ENCODE peak calls at places on chromosomes 3 and 15, in seven cellular contexts. S, O, C, W, K, L and T are unnamed samples.

GRCh38 chr3:106341090-106341489 is 472.3 kb upstream of the CBLB start:
- DNase-seq in S (no peak), O (no peak), W (no peak), C (no peak), L (no peak), K (no peak), T (peak; percentile 58)

GRCh38 chr3:12155833-12156232 is 2.9 kb downstream of the TIMP4 start:
- DNase-seq in W (peak; percentile 87), L (no peak), K (no peak), O (no peak), C (no peak), S (peak; percentile 77), T (peak; percentile 89)

GRCh38 chr3:60202052-60202753 is 1049.0 kb downstream of the FHIT start:
- DNase-seq in S (no peak), O (no peak), L (no peak), C (no peak), K (no peak), W (no peak), T (no peak)

GRCh38 chr3:99902091-99902490 is 84.4 kb downstream of the CMSS1 start:
- DNase-seq in O (no peak), L (no peak), W (peak; percentile 29), K (no peak), S (no peak), C (no peak), T (peak; percentile 25)

GRCh38 chr3:42653560-42654330 is at the start of gene ZBTB47:
- DNase-seq in O (no peak), C (peak; percentile 57), L (no peak), S (peak; percentile 63), W (no peak), K (peak; percentile 41), T (peak; percentile 79)

GRCh38 chr3:148735597-148735996 is 37.9 kb downstream of the AGTR1 start:
- DNase-seq in C (no peak), S (no peak), L (no peak), K (no peak), O (no peak), W (no peak), T (peak; percentile 39)

GRCh38 chr3:192957441-192957951 is 39.8 kb upstream of the MB21D2 start:
- DNase-seq in C (no peak), L (no peak), K (no peak), O (peak; percentile 76), W (peak; percentile 86), S (peak; percentile 47), T (peak; percentile 93)

GRCh38 chr3:25472153-25472552 is 44.1 kb downstream of the RARB start:
- DNase-seq in W (no peak), S (no peak), C (peak; percentile 5), K (no peak), L (no peak), O (no peak), T (no peak)

GRCh38 chr3:149464706-149465328 is 9.7 kb upstream of the TM4SF4 start:
- DNase-seq in S (no peak), W (no peak), K (no peak), O (no peak), C (no peak), L (no peak), T (no peak)

GRCh38 chr3:29144807-29145206 is 136.1 kb upstream of the RBMS3 start:
- DNase-seq in S (peak; percentile 77), O (peak; percentile 34), L (no peak), W (peak; percentile 88), C (no peak), K (peak; percentile 14), T (peak; percentile 61)

GRCh38 chr3:159928071-159928491 is 60.6 kb upstream of the IL12A start:
- DNase-seq in S (no peak), W (no peak), K (no peak), O (no peak), C (no peak), L (no peak), T (peak; percentile 64)

GRCh38 chr15:80492874-80493273 is 88.7 kb downstream of the ARNT2 start:
- DNase-seq in K (no peak), C (no peak), S (no peak), O (no peak), L (no peak), W (no peak), T (no peak)

GRCh38 chr3:67458406-67458805 is 196.0 kb downstream of the SUCLG2 start:
- DNase-seq in C (no peak), K (no peak), W (peak; percentile 51), L (no peak), S (no peak), O (peak; percentile 4), T (no peak)

GRCh38 chr3:140540262-140540661 is 137.6 kb upstream of the TRIM42 start:
- DNase-seq in O (no peak), K (no peak), W (no peak), C (no peak), S (no peak), L (no peak), T (no peak)

GRCh38 chr15:100879461-100880138 is at the start of gene ALDH1A3:
- DNase-seq in K (peak; percentile 56), O (peak; percentile 16), C (no peak), L (no peak), S (no peak), W (no peak), T (peak; percentile 57)

GRCh38 chr3:193872265-193872753 is 263.6 kb upstream of the HES1 start:
- DNase-seq in L (no peak), W (peak; percentile 92), S (peak; percentile 85), K (no peak), C (no peak), O (peak; percentile 94), T (peak; percentile 63)

GRCh38 chr3:79517766-79518413 is 249.9 kb downstream of the ROBO1 start:
- DNase-seq in C (no peak), S (peak; percentile 55), W (peak; percentile 49), K (peak; percentile 60), L (no peak), O (no peak), T (peak; percentile 68)

GRCh38 chr3:182683335-182684257 is 109.7 kb upstream of the ATP11B start:
- DNase-seq in W (peak; percentile 69), S (peak; percentile 84), C (peak; percentile 60), K (peak; percentile 81), L (peak; percentile 42), O (peak; percentile 29), T (peak; percentile 79)

DNA sequence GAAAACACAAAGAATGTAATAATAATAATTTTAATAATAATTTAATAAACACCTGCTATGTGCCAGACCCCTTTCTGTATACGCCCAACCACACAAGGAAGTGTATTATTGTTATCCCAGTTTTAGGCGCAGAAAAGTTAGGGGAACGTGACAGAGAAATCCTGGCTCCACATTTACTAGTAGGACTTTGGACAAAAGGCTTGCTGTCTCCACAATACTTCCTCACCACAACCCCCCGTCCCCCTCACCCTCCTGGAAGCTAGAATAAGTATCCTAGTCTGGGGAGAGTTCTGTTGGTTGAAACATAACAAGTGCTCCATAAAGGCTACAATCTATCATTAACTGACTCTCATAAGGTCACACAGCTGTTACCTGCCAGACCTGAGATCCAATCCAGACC is 484 bp upstream of the IL17RD start:
- DNase-seq in C (no peak), S (no peak), O (no peak), W (no peak), K (no peak), L (no peak), T (no peak)
- H3K27me3 ChIP-seq in C (no peaks in the 10 kb centered on the region), S (peaks cover 3% of the 10 kb centered on the region), O (peaks cover 49% of the 10 kb centered on the region), W (no peaks in the 10 kb centered on the region), K (peaks cover 87% of the 10 kb centered on the region), L (peaks cover 36% of the 10 kb centered on the region), T (peaks cover 8% of the 10 kb centered on the region)

GRCh38 chr15:38036790-38037338 is 102.4 kb downstream of the TMCO5A start:
- DNase-seq in C (no peak), K (no peak), O (no peak), W (no peak), L (no peak), S (no peak), T (no peak)

GRCh38 chr15:38042707-38043445 is 108.4 kb downstream of the TMCO5A start:
- DNase-seq in O (no peak), W (no peak), C (no peak), S (no peak), L (no peak), K (no peak), T (no peak)

GRCh38 chr15:38038659-38039442 is 104.4 kb downstream of the TMCO5A start:
- DNase-seq in K (no peak), C (no peak), S (no peak), L (no peak), O (peak; percentile 56), W (peak; percentile 70), T (peak; percentile 94)

GRCh38 chr15:38040615-38041014 is 106.2 kb downstream of the TMCO5A start:
- DNase-seq in C (no peak), K (no peak), S (no peak), O (no peak), W (no peak), L (no peak), T (no peak)

DNA sequence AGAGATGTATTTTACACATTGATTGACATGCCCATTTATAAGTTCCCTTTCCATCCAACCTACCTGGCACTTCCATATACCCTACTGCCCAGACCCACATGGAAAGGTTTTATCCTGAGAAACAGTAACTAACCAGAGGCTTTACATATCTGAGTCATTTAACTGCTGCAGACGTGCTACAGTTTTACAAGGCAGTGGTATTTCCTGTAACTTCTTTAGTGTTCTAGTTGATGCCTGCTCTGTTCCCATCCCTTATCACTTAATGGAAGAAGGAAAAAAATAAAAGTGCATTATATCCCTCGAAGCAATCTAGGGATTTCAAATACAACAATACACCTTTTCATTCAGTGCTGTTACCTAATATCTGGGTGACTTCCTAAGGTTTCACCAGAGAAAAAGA is 107.1 kb downstream of the TMCO5A start:
- DNase-seq in O (no peak), C (no peak), W (no peak), K (no peak), S (peak; percentile 46), L (no peak), T (peak; percentile 73)
- H3K27me3 ChIP-seq in O (no peaks in the 10 kb centered on the region), C (no peaks in the 10 kb centered on the region), W (no peaks in the 10 kb centered on the region), K (no peaks in the 10 kb centered on the region), S (no peaks in the 10 kb centered on the region), L (no peaks in the 10 kb centered on the region), T (no peaks in the 10 kb centered on the region)

DNA sequence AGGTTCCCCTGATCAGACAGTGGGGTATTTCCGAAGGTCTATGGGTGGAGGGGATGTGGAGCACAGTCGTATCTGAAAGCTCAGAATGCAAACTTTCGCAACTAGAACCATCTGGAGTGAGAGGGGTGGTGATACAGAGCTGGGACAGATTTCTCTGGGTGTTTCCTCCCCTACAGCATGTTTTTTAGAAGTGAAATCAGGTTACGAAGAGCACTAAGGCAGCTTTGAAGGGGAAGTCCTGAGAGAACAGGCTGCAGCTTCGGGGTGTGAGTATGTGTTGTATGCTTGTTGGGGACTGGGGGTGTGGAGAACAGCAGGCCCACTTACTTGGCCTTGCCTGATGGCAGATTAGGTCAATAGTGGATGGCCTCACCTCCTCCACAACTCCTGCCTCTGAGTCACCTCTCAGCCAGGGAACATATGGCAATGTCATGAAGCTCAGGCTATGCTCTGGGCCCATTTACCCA is 107.1 kb upstream of the RASGRP1 start:
- DNase-seq in K (no peak), S (no peak), O (no peak), L (peak; percentile 69), C (no peak), W (no peak), T (peak; percentile 57)
- H3K27me3 ChIP-seq in K (no peaks in the 10 kb centered on the region), S (peaks cover 23% of the 10 kb centered on the region), O (peaks cover 39% of the 10 kb centered on the region), L (no peaks in the 10 kb centered on the region), C (no peaks in the 10 kb centered on the region), W (peaks cover 6% of the 10 kb centered on the region), T (peaks cover 19% of the 10 kb centered on the region)

DNA sequence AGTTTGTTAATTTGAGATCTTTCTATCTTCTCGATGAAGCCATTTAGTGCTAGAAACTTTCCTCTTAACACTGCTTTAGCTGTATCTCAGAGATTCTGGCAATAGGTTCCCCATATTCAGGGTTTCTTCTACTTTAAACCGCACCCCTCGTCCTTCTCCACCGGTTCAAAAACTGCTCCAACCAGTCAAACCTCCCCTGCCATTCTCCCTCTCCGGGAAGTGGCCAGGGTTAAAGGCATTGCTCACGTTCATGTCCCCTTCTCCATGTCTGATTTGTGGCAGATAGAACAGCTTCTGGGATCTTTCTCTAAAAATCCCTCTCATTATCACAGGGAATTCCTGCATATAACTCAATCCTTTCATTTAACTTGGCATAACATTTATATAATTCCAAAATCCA is 14.4 kb downstream of the ALDH1L1 start:
- DNase-seq in W (no peak), C (no peak), K (no peak), L (no peak), S (no peak), O (no peak), T (no peak)
- H3K27me3 ChIP-seq in W (no peaks in the 10 kb centered on the region), C (no peaks in the 10 kb centered on the region), K (no peaks in the 10 kb centered on the region), L (no peaks in the 10 kb centered on the region), S (no peaks in the 10 kb centered on the region), O (peaks cover 6% of the 10 kb centered on the region), T (peaks cover 68% of the 10 kb centered on the region)